ENCODE peak calls at places on chromosomes 7 and 10, in seven cellular contexts. E is MCF 10A; B is activated T-cell treated with anti-CD3 and anti-CD28 coated beads for 48 hours; A is naive thymus-derived CD8-positive, alpha-beta T cell; G is stimulated activated CD8-positive, alpha-beta memory T cell treated with anti-CD3 and anti-CD28 coated beads, Interleukin-2, amount 100 ng/mL, for 1 hour; V is T follicular helper cell; P is endothelial cell of umbilical vein. I is an unnamed sample.

GRCh38 chr10:44460499-44460898 is 75.6 kb upstream of the CXCL12 start:
- DNase-seq in G (no peak), V (no peak), A (no peak), B (no peak), E (peak), P (no peak), I (no peak)

GRCh38 chr10:73597346-73597745 is 6.2 kb upstream of the USP54 start:
- DNase-seq in G (no peak), E (no peak), B (no peak), P (no peak), V (no peak), A (no peak), I (no peak)

GRCh38 chr7:43871064-43871463 is 1.7 kb upstream of the MRPS24 start:
- DNase-seq in A (no peak), G (no peak), V (no peak), E (no peak), B (no peak), P (no peak), I (no peak)

GRCh38 chr10:86730227-86730626 is 26.2 kb upstream of the BMPR1A start:
- DNase-seq in G (no peak), P (no peak), E (peak), V (no peak), A (no peak), B (no peak), I (no peak)

GRCh38 chr7:105816954-105817615 is 59.3 kb downstream of the ATXN7L1 start:
- DNase-seq in A (no peak), E (no peak), V (no peak), B (no peak), G (no peak), P (no peak), I (no peak)

GRCh38 chr7:111486472-111487142 is 75.7 kb downstream of the IMMP2L start:
- DNase-seq in G (no peak), A (no peak), P (peak), V (no peak), E (peak), B (no peak), I (no peak)

GRCh38 chr10:69696073-69696731 is 66.2 kb downstream of the FAM241B start:
- DNase-seq in A (no peak), E (peak), G (no peak), B (peak), V (no peak), P (peak), I (no peak)

GRCh38 chr7:158802535-158803199 is 26.6 kb downstream of the ESYT2 start:
- DNase-seq in V (no peak), B (no peak), E (no peak), P (no peak), G (no peak), A (no peak), I (no peak)

GRCh38 chr7:40808409-40808942 is 673.7 kb downstream of the SUGCT start:
- DNase-seq in A (no peak), V (no peak), P (peak), G (no peak), E (peak), B (no peak), I (no peak)

GRCh38 chr7:38070718-38071117 is 107.3 kb upstream of the STARD3NL start:
- DNase-seq in P (no peak), V (no peak), G (no peak), A (no peak), E (peak), B (no peak), I (no peak)

GRCh38 chr10:62068464-62068863 is 167.0 kb downstream of the ARID5B start:
- DNase-seq in P (no peak), E (peak), A (no peak), G (no peak), B (no peak), V (no peak), I (no peak)

GRCh38 chr7:113636727-113637421 is 281.9 kb downstream of the PPP1R3A start:
- DNase-seq in E (peak), V (no peak), A (no peak), G (no peak), B (no peak), P (no peak), I (no peak)

GRCh38 chr10:124698560-124699470 is 45.4 kb downstream of the FAM53B start:
- DNase-seq in V (no peak), E (no peak), G (no peak), P (no peak), B (no peak), A (no peak), I (no peak)

GRCh38 chr7:93914581-93915066 is 6.9 kb upstream of the GNG11 start:
- DNase-seq in G (no peak), V (no peak), E (peak), B (no peak), A (no peak), P (peak), I (no peak)

GRCh38 chr10:38605153-38605661 is 511.1 kb downstream of the ZNF37A start:
- DNase-seq in V (no peak), G (no peak), B (no peak), P (no peak), E (no peak), A (no peak), I (no peak)

GRCh38 chr10:61130366-61130765 is 186.4 kb upstream of the RHOBTB1 start:
- DNase-seq in G (no peak), P (no peak), B (no peak), V (no peak), E (no peak), A (no peak), I (no peak)

GRCh38 chr10:119199231-119199992 is 8.0 kb upstream of the GRK5 start:
- DNase-seq in G (no peak), A (peak), V (no peak), E (peak), B (no peak), P (peak), I (peak)

GRCh38 chr10:282294-283139 is 147.3 kb downstream of the ZMYND11 start:
- DNase-seq in V (no peak), A (no peak), E (peak), G (no peak), P (no peak), B (no peak), I (no peak)

GRCh38 chr7:100430450-100431285 is 1.0 kb downstream of the MEPCE start:
- DNase-seq in P (no peak), G (no peak), E (no peak), B (no peak), V (peak), A (no peak), I (no peak)

GRCh38 chr7:76268376-76268775 is 34.1 kb upstream of the HSPB1 start:
- DNase-seq in A (no peak), B (no peak), V (no peak), P (no peak), G (no peak), E (no peak), I (no peak)

GRCh38 chr10:71125749-71126107 is 86.6 kb upstream of the UNC5B start:
- DNase-seq in G (no peak), P (no peak), E (no peak), A (no peak), B (no peak), V (no peak), I (no peak)

GRCh38 chr7:90764848-90765570 is 168.9 kb downstream of the CDK14 start:
- DNase-seq in B (no peak), G (no peak), V (no peak), E (no peak), A (no peak), P (no peak), I (no peak)

GRCh38 chr7:158957921-158958471 is 101.6 kb downstream of the DYNC2I1 start:
- DNase-seq in P (no peak), V (no peak), B (peak), E (peak), A (peak), G (no peak), I (no peak)

GRCh38 chr10:97759157-97759980 is 12.4 kb downstream of the SFRP5 start:
- DNase-seq in P (peak), E (peak), B (peak), A (peak), G (no peak), V (peak), I (peak)

GRCh38 chr10:76881477-76882220 is 756.0 kb downstream of the KCNMA1 start:
- DNase-seq in G (no peak), A (no peak), E (no peak), P (no peak), B (no peak), V (no peak), I (no peak)

GRCh38 chr7:128938524-128939074 is 872 bp downstream of the IRF5 start:
- DNase-seq in B (no peak), V (no peak), G (no peak), P (no peak), A (no peak), E (peak), I (no peak)